ENCODE peak calls at places on chromosome 12, in four cellular contexts. J is T-helper 1 cell, K is psoas muscle, F is IMR-90. A is an unnamed sample.

GRCh38 chr12:105330938-105331804 is 680 bp downstream of the C12orf75 start:
- DNase-seq in K (peak), J (peak), F (no peak), A (peak)

GRCh38 chr12:131220007-131220685 is 266.4 kb downstream of the ADGRD1 start:
- DNase-seq in J (no peak), F (no peak), K (no peak), A (no peak)

GRCh38 chr12:111384596-111384995 is 15.7 kb upstream of the PHETA1 start:
- DNase-seq in K (no peak), F (no peak), J (no peak), A (no peak)

GRCh38 chr12:47910486-47910885 is 5.7 kb upstream of the VDR start:
- DNase-seq in K (no peak), F (no peak), J (no peak), A (peak)

GRCh38 chr12:54384591-54385041 is at the start of gene ZNF385A:
- DNase-seq in K (peak), J (no peak), F (no peak), A (no peak)

GRCh38 chr12:8493084-8493483 is 20.2 kb upstream of the CLEC4D start:
- DNase-seq in F (no peak), J (no peak), K (no peak), A (no peak)

GRCh38 chr12:42213023-42213422 is 25.0 kb downstream of the YAF2 start:
- DNase-seq in J (no peak), K (no peak), F (peak), A (peak)

GRCh38 chr12:54222609-54223008 is 33.8 kb upstream of the SMUG1 start:
- DNase-seq in K (no peak), F (peak), J (no peak), A (no peak)

GRCh38 chr12:125013816-125014442 is 20.5 kb downstream of the BRI3BP start:
- DNase-seq in K (no peak), F (no peak), J (no peak), A (no peak)

GRCh38 chr12:103586132-103586531 is 941 bp upstream of the STAB2 start:
- DNase-seq in K (no peak), J (no peak), F (no peak), A (no peak)

GRCh38 chr12:70520847-70521246 is 116.4 kb downstream of the PTPRB start:
- DNase-seq in F (no peak), J (no peak), K (no peak), A (no peak)

GRCh38 chr12:46788247-46788887 is 37.4 kb downstream of the SLC38A4 start:
- DNase-seq in F (peak), J (no peak), K (no peak), A (no peak)